ENCODE peak calls at places on chromosomes 6 and 20, in ten cellular contexts. X, K, F, C, P, A, Q, T, D and M are unnamed samples.

GRCh38 chr6:23244300-23244699 is 674.9 kb downstream of the HDGFL1 start:
- DNase-seq in X (no peak), K (no peak), F (no peak), C (no peak), P (peak), A (no peak), Q (no peak), T (no peak), D (no peak), M (no peak)

GRCh38 chr20:22411568-22412450 is 172.6 kb downstream of the FOXA2 start:
- DNase-seq in X (no peak), K (no peak), F (no peak), C (peak), P (peak), A (no peak), Q (no peak), T (no peak), D (no peak), M (no peak)

GRCh38 chr6:70684794-70685493 is 17.3 kb downstream of the SMAP1 start:
- DNase-seq in X (no peak), K (no peak), F (no peak), C (no peak), P (no peak), A (no peak), Q (no peak), T (no peak), D (no peak), M (no peak)

GRCh38 chr20:32670773-32671455 is 2.8 kb downstream of the C20orf203 start:
- DNase-seq in X (no peak), K (no peak), F (no peak), C (no peak), P (no peak), A (no peak), Q (no peak), T (no peak), D (no peak), M (no peak)

GRCh38 chr6:52975580-52975979 is 19.5 kb downstream of the GSTA4 start:
- DNase-seq in X (no peak), K (no peak), F (no peak), C (no peak), P (peak), A (no peak), Q (no peak), T (no peak), D (no peak), M (no peak)

GRCh38 chr20:21505810-21506530 is 7.9 kb downstream of the NKX2-2 start:
- DNase-seq in X (peak), K (peak), F (peak), C (no peak), P (peak), A (peak), Q (peak), T (peak), D (peak), M (peak)

GRCh38 chr6:91562955-91563354 is 976.1 kb upstream of the MAP3K7 start:
- DNase-seq in X (no peak), K (no peak), F (no peak), C (no peak), P (no peak), A (no peak), Q (no peak), T (no peak), D (no peak), M (no peak)

GRCh38 chr6:37622639-37623038 is 75.0 kb downstream of the MDGA1 start:
- DNase-seq in X (no peak), K (no peak), F (no peak), C (no peak), P (no peak), A (no peak), Q (peak), T (no peak), D (no peak), M (peak)

GRCh38 chr20:36572701-36573102 is 695 bp upstream of the TGIF2 start:
- DNase-seq in X (peak), K (no peak), F (peak), C (no peak), P (peak), A (peak), Q (peak), T (peak), D (peak), M (peak)

GRCh38 chr20:38217791-38218565 is 42.6 kb downstream of the KIAA1755 start:
- DNase-seq in X (peak), K (peak), F (no peak), C (no peak), P (peak), A (peak), Q (no peak), T (no peak), D (no peak), M (no peak)

GRCh38 chr6:27422651-27423332 is 34.2 kb downstream of the ZNF391 start:
- DNase-seq in X (no peak), K (no peak), F (no peak), C (no peak), P (peak), A (no peak), Q (no peak), T (no peak), D (peak), M (no peak)

GRCh38 chr20:2365666-2366065 is 15.0 kb upstream of the TGM6 start:
- DNase-seq in X (no peak), K (no peak), F (no peak), C (no peak), P (no peak), A (no peak), Q (no peak), T (no peak), D (no peak), M (no peak)

GRCh38 chr6:36655073-36655847 is 23.3 kb upstream of the CDKN1A start:
- DNase-seq in X (no peak), K (no peak), F (no peak), C (no peak), P (no peak), A (no peak), Q (no peak), T (no peak), D (no peak), M (no peak)

GRCh38 chr20:62900692-62901584 is 25.4 kb downstream of the DIDO1 start:
- DNase-seq in X (peak), K (peak), F (no peak), C (peak), P (no peak), A (no peak), Q (no peak), T (no peak), D (peak), M (peak)

GRCh38 chr20:43389839-43390626 is 67.7 kb upstream of the SRSF6 start:
- DNase-seq in X (no peak), K (no peak), F (no peak), C (no peak), P (no peak), A (peak), Q (peak), T (no peak), D (peak), M (peak)

GRCh38 chr6:35419431-35419830 is 32.7 kb upstream of the FANCE start:
- DNase-seq in X (no peak), K (no peak), F (no peak), C (no peak), P (peak), A (no peak), Q (no peak), T (no peak), D (no peak), M (no peak)

GRCh38 chr6:2743280-2744205 is 7.2 kb downstream of the MYLK4 start:
- DNase-seq in X (no peak), K (no peak), F (no peak), C (no peak), P (no peak), A (no peak), Q (no peak), T (no peak), D (no peak), M (no peak)

GRCh38 chr6:142374965-142375733 is 73.3 kb downstream of the ADGRG6 start:
- DNase-seq in X (no peak), K (peak), F (no peak), C (no peak), P (peak), A (no peak), Q (no peak), T (no peak), D (no peak), M (no peak)